ENCODE peak calls at places on chromosome 1, in six cellular contexts. J is C1 segment of cervical spinal cord, K is heart left ventricle, Y is fibroblast of lung, C is lung microvascular endothelial cell, B is neural crest cell. P is an unnamed sample.
A peak's percentile ranks its signal among the peaks of the same experiment; 100 is the strongest.

GRCh38 chr1:200909757-200910239 is 15.1 kb downstream of the INAVA start:
- DNase-seq in J (no peak), K (no peak), Y (no peak), C (no peak), B (no peak), P (no peak)

GRCh38 chr1:30318864-30319718 is 404.3 kb downstream of the MATN1 start:
- DNase-seq in J (no peak), K (no peak), Y (no peak), C (no peak), B (no peak), P (no peak)

GRCh38 chr1:37662031-37662755 is 27.5 kb upstream of the RSPO1 start:
- DNase-seq in J (no peak), K (no peak), Y (no peak), C (no peak), B (no peak), P (no peak)

GRCh38 chr1:172742599-172743500 is 83.9 kb downstream of the FASLG start:
- DNase-seq in J (no peak), K (no peak), Y (peak; percentile 34), C (peak; percentile 65), B (no peak), P (peak; percentile 42)

GRCh38 chr1:33005117-33005811 is 31.4 kb downstream of the AK2 start:
- DNase-seq in J (no peak), K (no peak), Y (no peak), C (no peak), B (no peak), P (peak; percentile 99)

GRCh38 chr1:34370748-34371147 is 194.0 kb downstream of the C1orf94 start:
- DNase-seq in J (no peak), K (no peak), Y (no peak), C (no peak), B (no peak), P (no peak)

GRCh38 chr1:202046227-202046626 is 35.8 kb downstream of the ELF3 start:
- DNase-seq in J (no peak), K (no peak), Y (no peak), C (no peak), B (no peak), P (no peak)

GRCh38 chr1:234645964-234646363 is 36.0 kb upstream of the IRF2BP2 start:
- DNase-seq in J (no peak), K (no peak), Y (no peak), C (no peak), B (no peak), P (no peak)

GRCh38 chr1:219507432-219507831 is 105.5 kb downstream of the ZC3H11B start:
- DNase-seq in J (no peak), K (no peak), Y (no peak), C (no peak), B (no peak), P (no peak)